ENCODE peak calls at places on chromosomes 7 and 10, in four cellular contexts. H is hepatocyte, A is neural progenitor cell, G is neuronal stem cell. K is an unnamed sample.

GRCh38 chr10:116688241-116688711 is 54.1 kb downstream of the HSPA12A start:
- DNase-seq in H (peak; percentile 23), A (no peak), G (no peak), K (peak; percentile 6)

GRCh38 chr10:6228010-6228511 is 25.3 kb downstream of the PFKFB3 start:
- DNase-seq in H (no peak), A (no peak), G (no peak), K (peak; percentile 16)

GRCh38 chr10:21041763-21042458 is 144.8 kb upstream of the NEBL start:
- DNase-seq in H (no peak), A (no peak), G (no peak), K (no peak)

GRCh38 chr10:88314362-88314761 is 268.8 kb downstream of the RNLS start:
- DNase-seq in H (no peak), A (no peak), G (no peak), K (no peak)

GRCh38 chr10:14063531-14064317 is 267.0 kb downstream of the FRMD4A start:
- DNase-seq in H (peak; percentile 47), A (no peak), G (no peak), K (no peak)

GRCh38 chr7:130942211-130942964 is 208.4 kb upstream of the KLF14 start:
- DNase-seq in H (no peak), A (no peak), G (no peak), K (peak; percentile 74)

GRCh38 chr7:105473163-105473562 is 48.9 kb downstream of the PUS7 start:
- DNase-seq in H (peak; percentile 21), A (no peak), G (no peak), K (no peak)

GRCh38 chr10:17742918-17743317 is 9.1 kb upstream of the TMEM236 start:
- DNase-seq in H (peak; percentile 47), A (peak; percentile 52), G (peak; percentile 47), K (peak; percentile 49)

GRCh38 chr7:131072505-131073091 is 255.1 kb upstream of the MKLN1 start:
- DNase-seq in H (no peak), A (peak; percentile 59), G (no peak), K (peak; percentile 48)

GRCh38 chr7:1811850-1812692 is 142.0 kb downstream of the ELFN1 start:
- DNase-seq in H (peak; percentile 46), A (peak; percentile 83), G (peak; percentile 21), K (peak; percentile 6)

GRCh38 chr10:43808136-43808535 is 159.5 kb upstream of the ZNF32 start:
- DNase-seq in H (no peak), A (no peak), G (no peak), K (no peak)

GRCh38 chr7:22481726-22482125 is 18.3 kb downstream of the STEAP1B start:
- DNase-seq in H (no peak), A (no peak), G (no peak), K (no peak)

GRCh38 chr10:88039496-88040200 is 176.2 kb downstream of the PTEN start:
- DNase-seq in H (no peak), A (no peak), G (no peak), K (no peak)

GRCh38 chr7:41886257-41886905 is 183.5 kb upstream of the INHBA start:
- DNase-seq in H (peak; percentile 63), A (no peak), G (no peak), K (peak; percentile 70)

GRCh38 chr7:139358541-139359365 is 941 bp upstream of the LUC7L2 start:
- DNase-seq in H (peak; percentile 17), A (no peak), G (no peak), K (peak; percentile 35)

GRCh38 chr7:1074593-1075431 is 13.1 kb upstream of the GPER1 start:
- DNase-seq in H (no peak), A (no peak), G (no peak), K (no peak)

GRCh38 chr10:124689911-124690498 is 54.2 kb downstream of the FAM53B start:
- DNase-seq in H (no peak), A (no peak), G (no peak), K (no peak)

GRCh38 chr7:36208997-36209813 is 56.2 kb downstream of the EEPD1 start:
- DNase-seq in H (no peak), A (no peak), G (no peak), K (peak; percentile 11)

GRCh38 chr7:127882313-127882920 is 148.8 kb downstream of the LRRC4 start:
- DNase-seq in H (no peak), A (no peak), G (no peak), K (no peak)

GRCh38 chr10:94314913-94315545 is 47.7 kb downstream of the NOC3L start:
- DNase-seq in H (peak; percentile 19), A (peak; percentile 38), G (no peak), K (no peak)

GRCh38 chr10:30433779-30434272 is at the start of gene MAP3K8:
- DNase-seq in H (peak; percentile 93), A (peak; percentile 93), G (peak; percentile 89), K (peak; percentile 79)

GRCh38 chr10:15310776-15311175 is 60.3 kb downstream of the FAM171A1 start:
- DNase-seq in H (no peak), A (no peak), G (no peak), K (no peak)

GRCh38 chr10:8158439-8159071 is 104.1 kb downstream of the GATA3 start:
- DNase-seq in H (no peak), A (no peak), G (no peak), K (peak; percentile 88)

GRCh38 chr10:125068406-125068805 is 92.0 kb downstream of the CTBP2 start:
- DNase-seq in H (no peak), A (no peak), G (no peak), K (no peak)

GRCh38 chr7:55366461-55367138 is 1.5 kb downstream of the LANCL2 start:
- DNase-seq in H (no peak), A (peak; percentile 17), G (no peak), K (peak; percentile 5)

GRCh38 chr7:123535517-123535916 is 1.1 kb upstream of the IQUB start:
- DNase-seq in H (no peak), A (no peak), G (no peak), K (no peak)

GRCh38 chr7:54882121-54882520 is 123.1 kb upstream of the SEC61G start:
- DNase-seq in H (no peak), A (no peak), G (no peak), K (no peak)

GRCh38 chr7:1886361-1887064 is 216.4 kb downstream of the ELFN1 start:
- DNase-seq in H (no peak), A (no peak), G (no peak), K (no peak)

DNA sequence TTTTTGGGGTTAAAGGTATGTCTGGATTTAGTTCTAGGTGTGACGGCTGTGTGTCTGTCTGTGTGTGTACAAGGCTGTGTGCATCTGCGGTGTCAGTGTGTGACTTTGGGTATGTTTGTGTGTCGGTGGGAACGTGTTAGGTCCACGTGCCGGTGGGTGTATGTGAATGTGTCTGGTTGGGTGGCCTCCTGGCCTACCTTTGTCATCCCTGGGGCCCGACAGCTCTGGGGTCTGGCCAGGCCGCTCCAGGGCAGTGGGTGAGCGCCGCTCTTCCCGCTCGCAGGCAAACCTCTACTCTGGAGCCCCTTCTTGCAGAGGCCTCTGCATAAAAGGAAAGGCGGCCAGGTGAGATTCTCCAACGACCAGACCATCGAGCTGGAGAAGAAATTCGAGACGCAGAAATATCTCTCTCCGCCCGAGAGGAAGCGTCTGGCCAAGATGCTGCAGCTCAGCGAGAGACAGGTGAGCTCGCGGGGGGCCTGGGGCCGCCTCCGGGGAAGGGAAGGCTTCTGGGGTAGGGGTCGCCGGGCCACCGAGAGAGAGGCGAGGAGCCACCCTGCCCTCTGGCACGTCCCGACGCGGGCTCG is 2.4 kb downstream of the HHEX start:
- DNase-seq in H (no peak), A (peak; percentile 55), G (peak; percentile 53), K (no peak)
- H3K4me3 ChIP-seq in H (no peak overlapping the region), A (peak overlapping the region; percentile 43), G (no peak overlapping the region), K (no peak overlapping the region)

GRCh38 chr7:156002362-156003001 is 190.2 kb upstream of the SHH start:
- DNase-seq in H (no peak), A (no peak), G (no peak), K (no peak)
- H3K27me3 ChIP-seq in H (no peaks in the 10 kb centered on the region), A (no peaks in the 10 kb centered on the region), G (no peaks in the 10 kb centered on the region), K (peaks cover 3% of the 10 kb centered on the region)

DNA sequence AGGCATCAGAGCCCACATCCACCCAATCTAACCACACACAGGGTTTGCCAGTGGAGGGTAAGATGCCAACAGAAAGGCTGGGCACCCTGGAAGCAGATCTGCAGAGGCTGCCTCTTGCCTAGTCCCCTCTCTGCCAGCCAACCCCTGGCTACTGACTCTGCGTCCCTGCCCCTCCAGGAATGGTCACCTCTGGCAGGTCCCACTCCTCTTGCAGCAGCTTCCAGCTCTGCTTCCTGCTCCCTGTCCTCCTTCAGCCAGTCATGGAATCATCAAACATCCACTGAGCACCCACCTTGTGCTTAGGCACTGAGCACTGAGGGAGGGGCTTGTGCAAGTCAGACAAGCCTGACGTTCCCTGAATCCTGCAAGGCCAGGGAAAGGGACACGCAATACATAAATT is 20.1 kb upstream of the HABP2 start:
- DNase-seq in H (no peak), A (no peak), G (no peak), K (no peak)
- H2AFZ ChIP-seq in H (no peak overlapping the region), A (peak overlapping the region; percentile 26), G (no peak overlapping the region), K (no peak overlapping the region)

GRCh38 chr7:8119228-8119627 is 142.7 kb downstream of the ICA1 start:
- DNase-seq in H (no peak), A (no peak), G (no peak), K (no peak)
- H3K4me3 ChIP-seq in H (no peak overlapping the region), A (no peak overlapping the region), G (no peak overlapping the region), K (no peak overlapping the region)

GRCh38 chr10:101087376-101087775 is 25.6 kb downstream of the KAZALD1 start:
- DNase-seq in H (no peak), A (no peak), G (no peak), K (no peak)

GRCh38 chr10:101087965-101088364 is 26.2 kb downstream of the KAZALD1 start:
- DNase-seq in H (no peak), A (no peak), G (no peak), K (no peak)

GRCh38 chr10:101090597-101090996 is 28.8 kb downstream of the KAZALD1 start:
- DNase-seq in H (no peak), A (no peak), G (no peak), K (no peak)

GRCh38 chr10:101089520-101090299 is 27.9 kb downstream of the KAZALD1 start:
- DNase-seq in H (no peak), A (no peak), G (no peak), K (peak; percentile 36)

GRCh38 chr10:101085846-101086245 is 24.1 kb downstream of the KAZALD1 start:
- DNase-seq in H (no peak), A (no peak), G (no peak), K (peak; percentile 40)
- H3K27me3 ChIP-seq in H (peaks cover 65% of the 10 kb centered on the region), A (peaks cover 100% of the 10 kb centered on the region), G (peaks cover 16% of the 10 kb centered on the region), K (no peaks in the 10 kb centered on the region)

GRCh38 chr10:123458933-123459332 is 207.2 kb upstream of the GPR26 start:
- DNase-seq in H (no peak), A (no peak), G (no peak), K (no peak)
- H2AFZ ChIP-seq in H (no peak overlapping the region), A (no peak overlapping the region), G (no peak overlapping the region), K (no peak overlapping the region)